ENCODE peak calls at places on chromosomes 13 and 19, in six cellular contexts. D, B, X, Q, R and J are unnamed samples.

GRCh38 chr13:42215578-42216421 is 56.2 kb upstream of the AKAP11 start:
- DNase-seq in D (no peak), B (no peak), X (peak), Q (no peak), R (no peak), J (peak)

GRCh38 chr19:34851277-34851804 is 75.4 kb upstream of the ZNF30 start:
- DNase-seq in D (no peak), B (no peak), X (no peak), Q (no peak), R (no peak), J (no peak)

GRCh38 chr19:35084078-35084762 is 31.4 kb upstream of the FXYD3 start:
- DNase-seq in D (no peak), B (no peak), X (no peak), Q (no peak), R (no peak), J (no peak)

GRCh38 chr13:92260363-92260762 is 861.9 kb downstream of the GPC5 start:
- DNase-seq in D (no peak), B (no peak), X (no peak), Q (no peak), R (no peak), J (no peak)

GRCh38 chr13:86403213-86403612 is 604.0 kb upstream of the SLITRK6 start:
- DNase-seq in D (no peak), B (no peak), X (no peak), Q (no peak), R (no peak), J (no peak)

GRCh38 chr19:14497347-14497921 is 1.5 kb upstream of the GIPC1 start:
- DNase-seq in D (no peak), B (no peak), X (no peak), Q (no peak), R (no peak), J (peak)

GRCh38 chr19:4375620-4376228 is 24.6 kb downstream of the SH3GL1 start:
- DNase-seq in D (no peak), B (no peak), X (peak), Q (peak), R (no peak), J (peak)

GRCh38 chr13:20045946-20046548 is 87.5 kb downstream of the ZMYM2 start:
- DNase-seq in D (no peak), B (no peak), X (no peak), Q (no peak), R (no peak), J (no peak)

GRCh38 chr19:7492142-7493055 is 3.6 kb upstream of the PEX11G start:
- DNase-seq in D (no peak), B (peak), X (no peak), Q (peak), R (no peak), J (peak)

GRCh38 chr19:29805026-29805925 is 6.5 kb upstream of the CCNE1 start:
- DNase-seq in D (no peak), B (no peak), X (peak), Q (no peak), R (no peak), J (no peak)

GRCh38 chr19:49772850-49773432 is 6.1 kb downstream of the AP2A1 start:
- DNase-seq in D (no peak), B (no peak), X (no peak), Q (no peak), R (no peak), J (no peak)

GRCh38 chr13:34124912-34125311 is 307.0 kb downstream of the RFC3 start:
- DNase-seq in D (no peak), B (no peak), X (no peak), Q (peak), R (no peak), J (no peak)

GRCh38 chr13:105907319-105908019 is 628.0 kb downstream of the EFNB2 start:
- DNase-seq in D (no peak), B (no peak), X (no peak), Q (no peak), R (no peak), J (no peak)

GRCh38 chr19:35742121-35742724 is at the start of gene IGFLR1:
- DNase-seq in D (no peak), B (no peak), X (no peak), Q (peak), R (peak), J (no peak)

GRCh38 chr13:50236898-50237318 is 221.7 kb downstream of the KCNRG start:
- DNase-seq in D (no peak), B (no peak), X (peak), Q (no peak), R (peak), J (no peak)

GRCh38 chr13:103973740-103974139 is 907.5 kb upstream of the SLC10A2 start:
- DNase-seq in D (no peak), B (no peak), X (no peak), Q (no peak), R (no peak), J (no peak)

GRCh38 chr19:55442372-55443044 is 592 bp downstream of the SHISA7 start:
- DNase-seq in D (no peak), B (no peak), X (no peak), Q (no peak), R (no peak), J (no peak)

GRCh38 chr19:29679598-29680210 is 14.4 kb downstream of the PLEKHF1 start:
- DNase-seq in D (no peak), B (no peak), X (no peak), Q (no peak), R (no peak), J (no peak)

GRCh38 chr13:98556968-98557591 is 19.8 kb downstream of the STK24 start:
- DNase-seq in D (no peak), B (no peak), X (peak), Q (peak), R (no peak), J (no peak)

GRCh38 chr13:113846639-113847318 is 17.1 kb downstream of the GAS6 start:
- DNase-seq in D (no peak), B (no peak), X (no peak), Q (no peak), R (no peak), J (no peak)

GRCh38 chr13:113390874-113391497 is 27.1 kb upstream of the GRTP1 start:
- DNase-seq in D (no peak), B (no peak), X (no peak), Q (no peak), R (no peak), J (no peak)

GRCh38 chr13:27922974-27923612 is 3.3 kb downstream of the PDX1 start:
- DNase-seq in D (no peak), B (no peak), X (no peak), Q (no peak), R (no peak), J (no peak)

GRCh38 chr13:100234524-100235136 is 145.7 kb downstream of the PCCA start:
- DNase-seq in D (no peak), B (no peak), X (peak), Q (no peak), R (no peak), J (no peak)

GRCh38 chr13:30119476-30119875 is 187.9 kb downstream of the KATNAL1 start:
- DNase-seq in D (peak), B (no peak), X (peak), Q (no peak), R (no peak), J (no peak)

GRCh38 chr19:31979362-31979761 is 366.0 kb upstream of the ZNF507 start:
- DNase-seq in D (no peak), B (no peak), X (no peak), Q (no peak), R (no peak), J (no peak)

GRCh38 chr13:106534844-106535551 is 464 bp downstream of the EFNB2 start:
- DNase-seq in D (no peak), B (no peak), X (peak), Q (peak), R (peak), J (no peak)

GRCh38 chr19:35395762-35396199 is 24.9 kb downstream of the GPR42 start:
- DNase-seq in D (peak), B (no peak), X (no peak), Q (peak), R (no peak), J (no peak)

GRCh38 chr19:31113250-31113685 is 236.0 kb downstream of the TSHZ3 start:
- DNase-seq in D (no peak), B (no peak), X (peak), Q (no peak), R (no peak), J (no peak)

GRCh38 chr13:114162533-114162922 is 16.5 kb upstream of the CFAP97D2 start:
- DNase-seq in D (no peak), B (no peak), X (no peak), Q (no peak), R (no peak), J (no peak)

GRCh38 chr13:27450921-27451461 is 627 bp upstream of the MTIF3 start:
- DNase-seq in D (peak), B (peak), X (peak), Q (peak), R (peak), J (peak)

GRCh38 chr13:23671367-23671766 is 101.2 kb downstream of the TNFRSF19 start:
- DNase-seq in D (no peak), B (no peak), X (peak), Q (no peak), R (no peak), J (no peak)

GRCh38 chr19:5113101-5113557 is 144.2 kb downstream of the KDM4B start:
- DNase-seq in D (no peak), B (no peak), X (peak), Q (no peak), R (no peak), J (no peak)

GRCh38 chr13:83281666-83282065 is 600.6 kb downstream of the SLITRK1 start:
- DNase-seq in D (no peak), B (no peak), X (no peak), Q (no peak), R (no peak), J (no peak)

GRCh38 chr19:54918499-54918898 is 12.6 kb downstream of the NCR1 start:
- DNase-seq in D (no peak), B (no peak), X (no peak), Q (no peak), R (no peak), J (no peak)

GRCh38 chr13:75788494-75788991 is 152.4 kb downstream of the LMO7 start:
- DNase-seq in D (no peak), B (peak), X (peak), Q (no peak), R (no peak), J (peak)

GRCh38 chr13:41742917-41743552 is 217.9 kb downstream of the VWA8 start:
- DNase-seq in D (no peak), B (no peak), X (no peak), Q (no peak), R (no peak), J (peak)

GRCh38 chr13:101289764-101290163 is 126.5 kb downstream of the NALCN start:
- DNase-seq in D (no peak), B (no peak), X (peak), Q (peak), R (no peak), J (peak)

GRCh38 chr13:30585748-30586262 is 31.9 kb upstream of the USPL1 start:
- DNase-seq in D (no peak), B (no peak), X (peak), Q (no peak), R (no peak), J (no peak)

DNA sequence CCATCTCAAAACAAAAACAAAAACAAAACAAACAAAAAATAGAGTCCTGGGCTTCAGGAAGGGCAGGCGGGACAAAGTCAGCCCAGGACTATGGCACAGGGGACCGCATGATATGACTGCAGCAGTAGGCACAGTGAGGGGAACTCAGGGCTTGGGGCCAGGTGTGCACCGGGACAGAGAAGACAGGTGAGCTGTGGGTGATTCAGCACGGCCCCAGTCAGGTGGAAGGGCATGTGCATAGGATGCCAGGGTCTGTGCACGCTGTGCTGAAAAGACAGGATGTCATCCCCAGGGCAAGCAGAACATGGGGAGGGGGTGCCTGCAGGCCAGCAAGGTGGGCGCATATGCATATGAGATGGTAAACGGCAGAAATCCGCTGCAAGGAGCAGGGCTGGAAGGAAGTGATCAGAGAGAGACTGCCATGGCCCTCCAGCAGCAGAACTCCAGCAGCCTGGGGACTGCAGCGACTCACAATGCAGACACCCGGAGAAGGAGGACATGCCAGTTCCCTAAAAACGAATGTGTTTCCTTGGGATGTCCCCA is 15.0 kb downstream of the EPS15L1 start:
- DNase-seq in D (no peak), B (no peak), X (no peak), Q (no peak), R (no peak), J (peak)
- H3K27ac ChIP-seq in D (no peak), B (peak), X (peak), Q (no peak), R (no peak), J (no peak)

GRCh38 chr19:42246869-42247630 is 4.6 kb upstream of the GSK3A start:
- DNase-seq in D (no peak), B (no peak), X (no peak), Q (no peak), R (no peak), J (no peak)

GRCh38 chr19:42249149-42249750 is 5.7 kb downstream of the ERF start:
- DNase-seq in D (no peak), B (no peak), X (no peak), Q (no peak), R (no peak), J (no peak)

GRCh38 chr19:42248270-42249148 is 6.1 kb upstream of the GSK3A start:
- DNase-seq in D (no peak), B (no peak), X (no peak), Q (no peak), R (no peak), J (no peak)

GRCh38 chr19:42246143-42246868 is 3.9 kb upstream of the GSK3A start:
- DNase-seq in D (no peak), B (peak), X (peak), Q (peak), R (no peak), J (peak)

GRCh38 chr19:42247631-42248199 is 5.3 kb upstream of the GSK3A start:
- DNase-seq in D (no peak), B (no peak), X (no peak), Q (no peak), R (no peak), J (no peak)
- H3K27ac ChIP-seq in D (no peak), B (no peak), X (peak), Q (no peak), R (no peak), J (no peak)

DNA sequence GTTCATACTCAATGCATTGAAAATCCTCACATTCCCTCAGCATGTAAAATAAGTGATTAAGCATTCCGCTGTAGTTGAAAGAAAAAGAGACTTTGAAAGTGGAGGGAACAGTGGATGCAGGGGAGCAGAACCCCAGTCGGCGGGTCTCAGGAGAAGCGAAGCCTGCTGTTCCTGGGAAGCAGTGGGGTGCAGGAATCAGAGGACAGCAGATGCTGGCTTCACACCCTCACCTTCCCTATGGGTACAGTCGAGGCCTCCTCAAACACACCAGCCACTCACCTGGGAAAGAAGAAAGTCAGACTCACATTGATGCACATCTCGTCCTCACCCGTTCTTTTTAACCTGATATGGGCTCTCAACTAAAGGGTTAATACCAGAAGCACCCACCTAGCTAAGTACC is 38.2 kb downstream of the COL4A2 start:
- DNase-seq in D (no peak), B (no peak), X (no peak), Q (no peak), R (no peak), J (no peak)
- H3K27ac ChIP-seq in D (no peak), B (no peak), X (peak), Q (no peak), R (no peak), J (no peak)

GRCh38 chr13:108276060-108276459 is 6.5 kb downstream of the TNFSF13B start:
- DNase-seq in D (no peak), B (no peak), X (no peak), Q (peak), R (no peak), J (no peak)
- H3K27ac ChIP-seq in D (no peak), B (no peak), X (no peak), Q (no peak), R (no peak), J (no peak)

DNA sequence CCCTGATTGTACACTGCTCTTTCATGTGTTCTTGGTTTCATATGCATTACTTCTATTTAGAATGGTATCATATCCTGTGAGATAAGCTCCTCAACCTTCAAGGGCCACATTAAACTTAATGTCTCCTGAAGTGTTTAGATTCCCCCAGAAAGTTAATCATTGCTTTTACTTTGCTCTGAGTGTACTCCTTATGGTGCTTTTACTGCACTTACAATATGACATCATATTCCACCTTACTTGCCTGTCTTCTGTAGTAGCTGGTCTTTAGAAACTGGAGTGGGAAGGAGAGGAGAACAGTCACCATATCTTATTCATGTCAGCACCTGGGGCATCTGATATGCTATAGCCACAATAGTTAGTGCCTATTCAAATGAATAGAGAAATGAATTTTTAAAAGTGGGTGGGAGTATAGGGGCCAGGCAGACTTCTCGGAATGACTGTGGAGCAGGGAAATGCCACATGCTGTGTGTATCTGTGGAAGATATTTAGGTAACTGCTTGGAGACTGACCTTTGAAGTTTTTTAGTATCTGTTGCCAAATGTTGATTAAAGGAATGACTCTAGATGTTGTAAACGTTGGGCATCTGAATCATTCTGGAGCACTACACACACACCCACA is 40.2 kb downstream of the SLAIN1 start:
- DNase-seq in D (no peak), B (no peak), X (no peak), Q (no peak), R (no peak), J (no peak)
- H3K27ac ChIP-seq in D (no peak), B (no peak), X (no peak), Q (no peak), R (no peak), J (no peak)

GRCh38 chr19:1274081-1274851 is 1.1 kb upstream of the FAM174C start:
- DNase-seq in D (peak), B (no peak), X (no peak), Q (peak), R (no peak), J (no peak)

GRCh38 chr19:1275260-1275975 is at the start of gene FAM174C:
- DNase-seq in D (peak), B (peak), X (peak), Q (peak), R (peak), J (peak)

GRCh38 chr19:1273263-1274041 is 1.9 kb upstream of the FAM174C start:
- DNase-seq in D (no peak), B (no peak), X (no peak), Q (no peak), R (no peak), J (no peak)

GRCh38 chr19:1275976-1276619 is 768 bp downstream of the FAM174C start:
- DNase-seq in D (peak), B (no peak), X (no peak), Q (no peak), R (no peak), J (no peak)

DNA sequence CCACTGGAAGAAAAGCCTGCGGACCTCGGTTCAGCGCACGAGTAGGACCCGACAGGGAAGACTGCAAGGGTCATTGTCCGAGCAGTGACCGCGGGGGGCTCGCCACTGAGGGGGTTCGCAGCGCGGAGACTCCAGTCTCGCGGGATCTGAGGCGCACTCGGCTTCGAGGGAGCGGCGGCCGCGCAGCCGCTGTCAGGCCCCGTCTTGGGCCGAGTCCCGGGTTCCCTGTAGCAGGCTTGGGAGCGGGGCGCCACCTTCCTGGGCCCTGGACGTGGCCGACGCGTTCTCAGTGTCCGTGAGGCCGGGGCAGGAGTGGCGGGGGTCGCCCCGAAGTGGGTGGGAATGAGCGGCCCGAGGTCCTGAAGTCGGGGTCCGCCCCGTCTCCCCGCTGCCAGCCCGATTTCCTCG is 474 bp upstream of the FAM174C start:
- DNase-seq in D (no peak), B (no peak), X (no peak), Q (no peak), R (no peak), J (no peak)
- H3K27ac ChIP-seq in D (peak), B (peak), X (peak), Q (peak), R (peak), J (peak)

GRCh38 chr19:48249502-48250014 is 6.2 kb downstream of the CARD8 start:
- DNase-seq in D (no peak), B (peak), X (no peak), Q (peak), R (peak), J (no peak)
- H3K27ac ChIP-seq in D (no peak), B (peak), X (no peak), Q (no peak), R (peak), J (no peak)

GRCh38 chr13:71785361-71785760 is 81.6 kb downstream of the DACH1 start:
- DNase-seq in D (no peak), B (no peak), X (no peak), Q (no peak), R (no peak), J (no peak)
- H3K27ac ChIP-seq in D (no peak), B (no peak), X (no peak), Q (no peak), R (no peak), J (no peak)

GRCh38 chr19:10104130-10104513 is 1.6 kb upstream of the ANGPTL6 start:
- DNase-seq in D (no peak), B (no peak), X (no peak), Q (no peak), R (no peak), J (no peak)
- H3K27ac ChIP-seq in D (no peak), B (no peak), X (no peak), Q (no peak), R (peak), J (no peak)